ENCODE peak calls at places on chromosomes 1 and 21, in seven cellular contexts. G, W, F, D, Q, L and K are unnamed samples.
A peak's percentile ranks its signal among the peaks of the same experiment; 100 is the strongest.

GRCh38 chr1:1215266-1215676 is 1.3 kb upstream of the TNFRSF4 start:
- DNase-seq in G (no peak), W (no peak), F (no peak), D (no peak), Q (no peak), L (no peak), K (no peak)

GRCh38 chr1:156577512-156577911 is 2.0 kb upstream of the TTC24 start:
- DNase-seq in G (no peak), W (no peak), F (no peak), D (no peak), Q (no peak), L (no peak), K (no peak)

GRCh38 chr1:38289034-38289433 is 242.4 kb upstream of the POU3F1 start:
- DNase-seq in G (no peak), W (no peak), F (no peak), D (no peak), Q (no peak), L (no peak), K (no peak)

GRCh38 chr1:43207229-43207853 is 35.2 kb downstream of the CFAP57 start:
- DNase-seq in G (no peak), W (no peak), F (no peak), D (no peak), Q (peak; percentile 71), L (no peak), K (no peak)

GRCh38 chr1:228136908-228137307 is 3.2 kb upstream of the GUK1 start:
- DNase-seq in G (no peak), W (no peak), F (no peak), D (no peak), Q (no peak), L (no peak), K (no peak)

GRCh38 chr1:52916241-52916975 is 5.1 kb downstream of the ECHDC2 start:
- DNase-seq in G (no peak), W (no peak), F (no peak), D (no peak), Q (no peak), L (no peak), K (no peak)

GRCh38 chr1:39398278-39399010 is 93.0 kb upstream of the BMP8A start:
- DNase-seq in G (no peak), W (peak; percentile 49), F (no peak), D (no peak), Q (peak; percentile 93), L (peak; percentile 71), K (peak; percentile 47)

GRCh38 chr1:162502928-162503327 is 5.3 kb downstream of the UHMK1 start:
- DNase-seq in G (no peak), W (no peak), F (no peak), D (no peak), Q (no peak), L (no peak), K (no peak)

GRCh38 chr1:105544475-105544874 is 1512.0 kb upstream of the PRMT6 start:
- DNase-seq in G (no peak), W (no peak), F (no peak), D (no peak), Q (no peak), L (no peak), K (no peak)

GRCh38 chr1:74343191-74343590 is 108.0 kb downstream of the TNNI3K start:
- DNase-seq in G (no peak), W (no peak), F (peak; percentile 6), D (no peak), Q (no peak), L (no peak), K (no peak)

GRCh38 chr21:43876605-43877004 is 11.6 kb downstream of the AGPAT3 start:
- DNase-seq in G (no peak), W (no peak), F (no peak), D (no peak), Q (no peak), L (no peak), K (no peak)

DNA sequence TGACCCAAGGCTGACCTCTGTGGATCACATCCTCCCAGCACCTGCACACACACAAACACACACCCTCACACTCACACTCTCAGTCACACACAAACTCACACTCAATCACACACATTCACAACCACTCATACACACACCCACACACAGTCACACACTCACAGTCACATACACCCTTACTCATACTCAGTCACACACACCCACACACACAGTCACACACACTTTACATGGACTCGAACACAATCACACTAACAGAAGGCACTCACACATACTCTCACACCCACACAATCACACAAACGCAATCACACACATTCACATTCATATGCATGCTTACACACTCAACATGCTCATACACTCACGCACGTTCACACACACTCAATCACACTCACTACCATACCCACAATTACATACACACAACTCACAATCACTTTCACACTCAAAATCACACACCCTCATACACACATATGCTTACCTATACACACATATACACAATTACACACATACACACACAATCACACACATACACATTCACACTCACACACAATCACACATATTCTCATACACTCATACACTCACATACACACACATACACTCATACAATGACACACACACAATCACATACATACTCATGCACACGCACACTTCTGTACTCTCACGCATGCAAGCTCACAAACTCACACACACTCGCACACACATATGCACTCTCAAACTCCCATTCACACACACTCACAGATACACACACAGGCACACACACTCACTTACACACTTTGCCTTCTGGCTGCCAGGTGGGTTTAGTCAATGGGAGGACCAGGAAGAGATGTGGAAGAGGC is 6.1 kb downstream of the MEGF6 start:
- DNase-seq in G (no peak), W (no peak), F (no peak), D (no peak), Q (no peak), L (no peak), K (no peak)
- TF ChIP-seq CTCF in G (no peak), W (no peak), F (no peak), D (no peak), Q (no peak), L (no peak), K (no peak)

DNA sequence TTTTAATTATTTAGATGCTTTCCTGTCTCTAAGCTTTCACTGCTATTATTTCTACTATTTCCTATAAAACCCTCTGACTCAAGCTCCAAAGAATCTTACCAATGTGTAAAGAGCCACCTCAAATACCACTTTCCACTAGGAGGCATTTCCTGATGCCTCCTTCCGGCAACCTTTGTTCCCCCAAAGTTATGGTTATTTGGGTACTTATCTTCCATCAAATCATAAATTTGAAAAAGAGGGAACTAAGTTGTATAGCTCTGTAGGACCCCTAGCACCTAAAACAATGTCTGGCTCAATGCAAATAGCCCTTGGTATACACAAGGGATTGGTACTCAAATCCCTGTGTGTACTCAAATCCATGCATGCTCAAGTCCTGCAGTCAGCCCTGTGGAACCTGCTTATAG is 79.6 kb downstream of the NME7 start:
- DNase-seq in G (no peak), W (no peak), F (no peak), D (no peak), Q (peak; percentile 41), L (no peak), K (no peak)
- TF ChIP-seq CTCF in G (no peak), W (no peak), F (no peak), D (no peak), Q (no peak), L (no peak), K (no peak)

GRCh38 chr21:38261851-38262250 is 5.1 kb downstream of the KCNJ15 start:
- DNase-seq in G (no peak), W (no peak), F (no peak), D (no peak), Q (peak; percentile 13), L (no peak), K (no peak)
- TF ChIP-seq CTCF in G (no peak), W (no peak), F (no peak), D (no peak), Q (no peak), L (no peak), K (no peak)

GRCh38 chr1:9025474-9025873 is 749 bp downstream of the SLC2A7 start:
- DNase-seq in G (no peak), W (no peak), F (no peak), D (no peak), Q (no peak), L (no peak), K (no peak)
- TF ChIP-seq CTCF in G (no peak), W (no peak), F (no peak), D (no peak), Q (no peak), L (no peak), K (no peak)